ENCODE peak calls at places on chromosome 6, in nine cellular contexts. G, U, B, Z, V, Y, K, T and O are unnamed samples.

GRCh38 chr6:170485159-170485558 is 67.9 kb downstream of the PSMB1 start:
- DNase-seq in B (no peak), Y (no peak), V (no peak), U (no peak), T (no peak), G (no peak), K (no peak), Z (no peak), O (no peak)

GRCh38 chr6:24223131-24223715 is 97.2 kb downstream of the NRSN1 start:
- DNase-seq in U (no peak), T (no peak), G (no peak), B (no peak), K (no peak), Y (no peak), V (no peak), Z (no peak), O (no peak)

GRCh38 chr6:37822851-37823682 is 3.5 kb downstream of the ZFAND3 start:
- DNase-seq in T (no peak), B (no peak), V (peak), Z (no peak), Y (no peak), K (no peak), G (peak), U (no peak), O (peak)

GRCh38 chr6:138308728-138309110 is 69.0 kb upstream of the SMIM28 start:
- DNase-seq in Y (no peak), U (no peak), V (no peak), B (no peak), K (no peak), Z (no peak), T (no peak), G (no peak), O (no peak)

GRCh38 chr6:47075741-47076421 is 33.7 kb upstream of the ADGRF1 start:
- DNase-seq in T (no peak), G (no peak), U (no peak), B (no peak), K (no peak), Z (no peak), Y (no peak), V (no peak), O (no peak)

GRCh38 chr6:57329933-57330332 is 12.5 kb downstream of the PRIM2 start:
- DNase-seq in U (no peak), G (no peak), T (no peak), Z (no peak), K (no peak), Y (no peak), B (no peak), V (no peak), O (no peak)

GRCh38 chr6:4774296-4774695 is 1.9 kb upstream of the CDYL start:
- DNase-seq in K (no peak), Y (no peak), V (no peak), B (no peak), G (no peak), U (no peak), T (no peak), Z (no peak), O (no peak)

GRCh38 chr6:11006060-11006459 is 38.0 kb downstream of the ELOVL2 start:
- DNase-seq in T (no peak), U (no peak), G (no peak), K (no peak), B (no peak), Z (no peak), Y (no peak), V (no peak), O (no peak)

GRCh38 chr6:143027058-143027457 is 33.6 kb upstream of the AIG1 start:
- DNase-seq in U (no peak), V (peak), K (no peak), Y (no peak), G (peak), T (peak), B (peak), Z (peak), O (peak)

GRCh38 chr6:30348957-30349356 is 4.0 kb downstream of the RPP21 start:
- DNase-seq in G (no peak), U (no peak), K (no peak), T (no peak), V (no peak), Z (no peak), B (no peak), Y (no peak), O (no peak)

GRCh38 chr6:30349411-30350177 is 4.6 kb downstream of the RPP21 start:
- DNase-seq in B (no peak), G (no peak), V (no peak), Y (no peak), Z (no peak), T (no peak), U (no peak), K (no peak), O (no peak)

GRCh38 chr6:30344868-30345671 is at the start of gene RPP21:
- DNase-seq in K (no peak), B (peak), T (peak), Z (peak), V (peak), Y (peak), G (peak), U (peak), O (peak)

GRCh38 chr6:30344191-30344867 is 627 bp upstream of the RPP21 start:
- DNase-seq in Y (no peak), T (no peak), B (no peak), K (no peak), G (no peak), Z (no peak), V (no peak), U (peak), O (no peak)

DNA sequence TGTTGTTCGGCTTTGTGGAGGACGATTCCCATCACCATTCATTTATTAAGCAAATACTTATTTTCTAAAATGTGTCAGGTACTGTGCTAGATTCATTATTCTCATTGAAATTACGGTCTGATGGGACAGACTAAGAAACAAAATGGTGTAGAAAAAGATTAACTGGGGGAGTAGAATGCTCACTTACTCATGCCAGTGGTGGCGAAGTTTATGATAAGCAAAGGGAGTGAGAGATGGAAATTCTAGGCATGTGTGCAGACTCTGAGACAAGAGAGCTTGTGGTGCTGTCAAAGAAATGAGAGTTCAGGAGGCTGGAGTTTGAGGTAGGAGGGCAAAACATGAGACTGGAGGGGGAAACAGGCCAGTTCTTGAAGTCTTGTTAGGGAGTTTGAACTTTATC is 896 bp downstream of the RPP21 start:
- DNase-seq in K (no peak), G (no peak), Z (no peak), T (no peak), V (no peak), Y (no peak), U (no peak), B (no peak), O (no peak)
- H3K27ac ChIP-seq in K (no peak), G (no peak), Z (no peak), T (no peak), V (no peak), Y (no peak), U (peak), B (peak), O (peak)

DNA sequence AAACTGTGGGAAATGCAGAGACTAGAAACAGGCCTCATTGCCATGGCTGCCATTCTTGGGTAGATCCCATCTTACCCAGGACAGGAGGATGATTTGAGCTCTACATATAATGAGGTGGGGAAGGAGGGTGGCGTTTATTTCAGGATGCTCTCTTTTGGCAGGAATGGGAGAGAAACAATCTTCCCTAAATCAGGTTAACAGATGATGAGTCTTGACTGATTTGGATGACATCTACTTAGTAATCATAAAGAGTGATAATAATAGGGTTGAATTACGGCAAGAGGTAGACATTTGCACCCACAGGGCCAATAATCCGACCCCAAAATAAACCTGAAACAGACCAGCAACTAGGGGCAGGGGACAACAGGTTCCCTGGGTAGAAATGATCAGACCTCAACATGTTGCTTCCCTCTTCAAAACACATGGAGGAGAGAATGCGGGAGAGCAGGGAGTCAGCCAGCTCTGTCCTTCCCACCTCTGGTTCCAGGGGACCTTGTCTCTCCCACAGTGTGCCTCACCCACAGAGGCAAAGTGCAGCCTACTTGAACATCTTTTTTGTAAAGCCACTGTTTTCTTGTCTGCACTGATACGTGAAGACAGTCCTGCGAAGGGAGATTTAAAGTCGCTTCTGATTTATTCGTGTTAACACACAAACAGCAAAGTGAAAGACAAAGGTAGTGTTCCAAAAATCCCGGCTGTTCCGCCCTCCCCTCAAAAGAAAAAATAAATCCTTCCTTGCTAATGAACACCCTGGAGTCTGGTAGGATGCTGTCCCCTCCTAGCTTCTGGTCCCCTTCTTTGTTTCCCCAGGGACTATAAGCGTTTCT is 3.9 kb downstream of the FOXQ1 start:
- DNase-seq in U (no peak), Y (no peak), B (no peak), K (no peak), V (no peak), Z (no peak), T (no peak), G (no peak), O (no peak)
- H3K27ac ChIP-seq in U (no peak), Y (peak), B (no peak), K (no peak), V (no peak), Z (no peak), T (no peak), G (no peak), O (peak)

GRCh38 chr6:160036331-160036695 is 67.4 kb downstream of the IGF2R start:
- DNase-seq in Y (no peak), V (no peak), Z (no peak), K (no peak), G (no peak), B (peak), U (no peak), T (no peak), O (no peak)
- H3K27ac ChIP-seq in Y (no peak), V (no peak), Z (no peak), K (peak), G (no peak), B (peak), U (no peak), T (peak), O (no peak)

GRCh38 chr6:149130093-149130872 is 187.2 kb upstream of the TAB2 start:
- DNase-seq in Z (no peak), U (no peak), T (no peak), B (no peak), V (peak), Y (no peak), G (no peak), K (no peak), O (peak)

GRCh38 chr6:149129401-149130077 is 188.0 kb upstream of the TAB2 start:
- DNase-seq in U (no peak), T (no peak), K (peak), Z (no peak), V (peak), B (no peak), Y (no peak), G (no peak), O (no peak)

GRCh38 chr6:149125309-149125708 is 192.2 kb upstream of the TAB2 start:
- DNase-seq in K (no peak), G (no peak), B (no peak), Y (no peak), U (no peak), T (no peak), Z (no peak), V (no peak), O (no peak)

GRCh38 chr6:149128489-149129145 is 188.9 kb upstream of the TAB2 start:
- DNase-seq in V (no peak), G (no peak), B (no peak), Z (no peak), U (peak), K (no peak), Y (no peak), T (no peak), O (no peak)

GRCh38 chr6:149127212-149127611 is 190.3 kb upstream of the TAB2 start:
- DNase-seq in G (no peak), Z (no peak), T (no peak), V (no peak), Y (no peak), U (no peak), B (no peak), K (peak), O (no peak)
- H3K27ac ChIP-seq in G (no peak), Z (no peak), T (no peak), V (no peak), Y (no peak), U (no peak), B (no peak), K (no peak), O (no peak)

GRCh38 chr6:34239893-34240292 is 3.2 kb downstream of the HMGA1 start:
- DNase-seq in Z (no peak), U (peak), Y (no peak), K (no peak), V (no peak), B (no peak), T (no peak), G (no peak), O (no peak)
- H3K27ac ChIP-seq in Z (no peak), U (peak), Y (no peak), K (peak), V (no peak), B (no peak), T (no peak), G (no peak), O (no peak)

DNA sequence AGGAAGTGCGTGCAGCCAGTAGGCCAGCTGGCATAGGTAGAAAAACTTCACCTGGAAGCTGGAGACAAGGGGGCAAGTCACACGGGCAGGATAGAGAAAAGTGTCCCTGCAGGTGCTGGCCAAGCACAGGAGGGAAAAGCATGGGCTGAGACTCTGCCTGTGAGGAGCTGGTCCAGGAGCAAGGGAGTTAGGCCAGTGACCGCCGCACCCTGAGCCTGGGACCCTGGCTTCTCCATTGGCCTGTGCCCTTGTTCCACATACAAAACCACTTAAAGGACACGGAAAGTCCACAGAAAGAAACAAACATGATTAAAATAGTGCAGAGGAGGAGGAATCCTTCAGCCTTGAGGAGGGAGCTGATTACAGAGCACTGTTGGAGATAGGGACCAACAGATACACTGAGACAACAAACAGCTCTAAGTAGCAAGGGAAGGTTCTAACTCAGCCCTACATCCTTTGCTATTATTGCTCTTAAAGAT is 68.6 kb downstream of the TRAM2 start:
- DNase-seq in T (no peak), Y (no peak), V (no peak), K (no peak), G (no peak), B (no peak), Z (no peak), U (no peak), O (no peak)
- H3K27ac ChIP-seq in T (no peak), Y (no peak), V (no peak), K (no peak), G (no peak), B (no peak), Z (no peak), U (no peak), O (no peak)

DNA sequence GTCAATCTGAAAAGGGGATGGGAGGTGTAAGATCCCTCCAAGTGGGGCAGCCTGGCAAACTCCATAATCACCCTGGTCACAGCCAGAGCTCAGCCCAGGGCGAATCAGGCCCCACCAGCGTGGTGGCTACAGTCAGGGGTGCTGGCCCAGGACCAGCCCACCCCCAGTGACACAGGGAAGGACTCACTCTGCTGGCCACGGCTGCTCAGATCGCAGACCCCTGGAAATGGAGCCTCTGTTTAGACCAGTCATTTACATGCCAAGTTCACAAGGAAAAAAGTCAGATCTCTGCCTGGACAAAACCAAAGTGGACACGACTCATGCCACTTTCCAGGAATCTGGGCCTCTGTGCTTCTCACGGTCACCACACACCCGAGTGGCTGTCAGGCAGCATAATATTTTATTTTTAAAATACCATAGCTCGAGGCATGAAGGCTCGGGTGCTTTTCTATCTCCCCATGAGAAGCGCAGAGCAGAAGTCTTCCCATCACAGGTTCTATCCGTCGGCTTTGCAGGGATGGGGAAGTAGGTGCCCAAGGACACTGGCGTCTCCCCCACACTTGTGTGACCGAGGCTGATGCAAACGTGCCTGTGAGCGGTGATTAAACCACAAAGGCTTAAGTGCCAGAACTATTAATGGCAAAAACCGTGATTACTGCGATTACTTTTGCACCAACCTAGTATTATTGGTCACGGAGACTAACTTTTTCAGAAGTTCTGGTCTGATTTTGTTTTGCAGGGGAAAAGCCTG is 13.0 kb downstream of the PXDC1 start:
- DNase-seq in B (no peak), K (no peak), Y (no peak), T (no peak), U (no peak), Z (no peak), G (no peak), V (no peak), O (no peak)
- H3K27ac ChIP-seq in B (no peak), K (no peak), Y (no peak), T (no peak), U (no peak), Z (no peak), G (no peak), V (no peak), O (no peak)

GRCh38 chr6:31144970-31145340 is 6.1 kb upstream of the PSORS1C2 start:
- DNase-seq in G (peak), T (no peak), Z (no peak), Y (no peak), K (no peak), U (no peak), B (no peak), V (no peak), O (no peak)
- H3K27ac ChIP-seq in G (peak), T (no peak), Z (no peak), Y (no peak), K (no peak), U (no peak), B (no peak), V (no peak), O (peak)

GRCh38 chr6:42692151-42692911 is 30.1 kb downstream of the PRPH2 start:
- DNase-seq in B (no peak), V (no peak), U (no peak), Y (peak), Z (no peak), T (no peak), K (no peak), G (no peak), O (no peak)
- H3K27ac ChIP-seq in B (peak), V (no peak), U (no peak), Y (no peak), Z (peak), T (peak), K (peak), G (no peak), O (peak)